ENCODE peak calls at places on chromosomes 12 and 14, in seven cellular contexts. G, J, B, N, O, X and D are unnamed samples.
A peak's percentile ranks its signal among the peaks of the same experiment; 100 is the strongest.

GRCh38 chr12:22038734-22039133 is 7.3 kb upstream of the CMAS start:
- DNase-seq in G (no peak), J (no peak), B (no peak), N (no peak), O (no peak), X (no peak), D (no peak)

GRCh38 chr14:93186461-93186860 is 1.3 kb downstream of the LYSET start:
- DNase-seq in G (no peak), J (no peak), B (no peak), N (peak; percentile 29), O (no peak), X (no peak), D (no peak)

GRCh38 chr12:38053655-38054464 is 262.7 kb upstream of the ALG10B start:
- DNase-seq in G (no peak), J (no peak), B (no peak), N (no peak), O (no peak), X (no peak), D (no peak)

GRCh38 chr14:37253905-37254304 is 56.2 kb downstream of the MIPOL1 start:
- DNase-seq in G (no peak), J (peak; percentile 16), B (no peak), N (peak; percentile 82), O (no peak), X (no peak), D (no peak)

GRCh38 chr12:7588703-7589329 is 76.9 kb downstream of the APOBEC1 start:
- DNase-seq in G (no peak), J (no peak), B (no peak), N (peak; percentile 62), O (no peak), X (peak; percentile 20), D (no peak)

GRCh38 chr14:98822917-98823316 is 449.1 kb downstream of the BCL11B start:
- DNase-seq in G (no peak), J (no peak), B (no peak), N (no peak), O (no peak), X (no peak), D (no peak)

GRCh38 chr12:57736743-57737466 is 1.6 kb downstream of the AGAP2 start:
- DNase-seq in G (no peak), J (no peak), B (no peak), N (no peak), O (no peak), X (no peak), D (no peak)

GRCh38 chr14:60839657-60840056 is 105.1 kb downstream of the MNAT1 start:
- DNase-seq in G (no peak), J (no peak), B (no peak), N (no peak), O (no peak), X (no peak), D (no peak)

GRCh38 chr12:4145990-4146859 is 127.3 kb upstream of the CCND2 start:
- DNase-seq in G (no peak), J (no peak), B (no peak), N (no peak), O (no peak), X (no peak), D (no peak)

GRCh38 chr14:91872517-91873470 is 5.5 kb upstream of the TC2N start:
- DNase-seq in G (no peak), J (peak; percentile 32), B (no peak), N (peak; percentile 84), O (no peak), X (no peak), D (no peak)

GRCh38 chr14:52222901-52223300 is 44.6 kb upstream of the PTGDR start:
- DNase-seq in G (no peak), J (no peak), B (no peak), N (no peak), O (no peak), X (peak; percentile 8), D (no peak)

GRCh38 chr12:116722245-116722644 is 15.6 kb downstream of the SPRING1 start:
- DNase-seq in G (no peak), J (no peak), B (no peak), N (no peak), O (no peak), X (no peak), D (no peak)

GRCh38 chr12:65199604-65200003 is 30.2 kb downstream of the LEMD3 start:
- DNase-seq in G (no peak), J (no peak), B (no peak), N (no peak), O (no peak), X (no peak), D (no peak)

GRCh38 chr12:71440393-71441349 is 1.1 kb downstream of the LGR5 start:
- DNase-seq in G (no peak), J (no peak), B (no peak), N (no peak), O (no peak), X (peak; percentile 14), D (peak; percentile 43)

GRCh38 chr12:130668286-130669204 is 47.6 kb downstream of the RIMBP2 start:
- DNase-seq in G (no peak), J (no peak), B (no peak), N (no peak), O (no peak), X (no peak), D (no peak)

GRCh38 chr14:75238728-75239455 is 39.7 kb upstream of the FOS start:
- DNase-seq in G (no peak), J (no peak), B (no peak), N (no peak), O (no peak), X (no peak), D (no peak)

GRCh38 chr12:131441638-131442336 is 269.1 kb upstream of the SFSWAP start:
- DNase-seq in G (no peak), J (no peak), B (no peak), N (no peak), O (no peak), X (no peak), D (no peak)

DNA sequence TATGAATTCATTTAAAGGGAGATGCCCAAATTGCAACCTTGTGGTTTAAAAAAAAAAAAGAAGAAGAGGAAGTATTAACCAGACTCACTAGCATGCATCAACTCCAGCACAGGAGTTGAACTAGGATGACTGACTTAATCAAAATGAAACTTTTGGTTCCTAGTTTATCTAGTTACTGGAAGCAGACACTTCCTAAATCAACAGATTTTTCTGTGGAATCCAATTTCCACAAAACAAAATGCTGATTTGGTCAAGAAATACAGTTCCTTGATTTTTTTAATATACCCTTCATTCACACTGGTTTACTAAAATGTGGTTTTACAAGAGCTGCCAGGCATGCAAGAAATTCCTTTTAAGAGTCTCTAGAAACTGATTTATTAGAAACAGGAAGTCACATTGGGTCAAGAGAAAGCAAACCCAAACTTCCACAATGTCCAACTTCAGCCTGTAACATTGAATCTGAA is 41.6 kb downstream of the ITPR2 start:
- DNase-seq in G (no peak), J (no peak), B (no peak), N (no peak), O (no peak), X (no peak), D (no peak)
- TF ChIP-seq CTCF in G (no peak), J (no peak), B (no peak), N (no peak), O (no peak), X (no peak), D (no peak)

GRCh38 chr14:21069388-21070082 is 569 bp upstream of the ARHGEF40 start:
- DNase-seq in G (no peak), J (no peak), B (no peak), N (no peak), O (no peak), X (peak; percentile 26), D (peak; percentile 52)
- TF ChIP-seq CTCF in G (no peak), J (no peak), B (no peak), N (no peak), O (no peak), X (no peak), D (no peak)

GRCh38 chr12:103632554-103633216 is 45.6 kb downstream of the STAB2 start:
- DNase-seq in G (no peak), J (no peak), B (peak; percentile 77), N (peak; percentile 64), O (peak; percentile 61), X (peak; percentile 94), D (peak; percentile 80)
- TF ChIP-seq CTCF in G (peak; percentile 69), J (peak; percentile 78), B (peak; percentile 85), N (peak; percentile 100), O (peak; percentile 89), X (peak; percentile 99), D (peak; percentile 85)

GRCh38 chr12:124829008-124829707 is 34.5 kb downstream of the SCARB1 start:
- DNase-seq in G (no peak), J (peak; percentile 36), B (no peak), N (no peak), O (peak; percentile 36), X (no peak), D (no peak)
- TF ChIP-seq CTCF in G (no peak), J (no peak), B (no peak), N (no peak), O (no peak), X (no peak), D (no peak)

GRCh38 chr12:125065021-125065752 is at the start of gene AACS:
- DNase-seq in G (peak; percentile 67), J (peak; percentile 13), B (peak; percentile 82), N (peak; percentile 75), O (no peak), X (peak; percentile 81), D (peak; percentile 91)
- TF ChIP-seq CTCF in G (no peak), J (no peak), B (no peak), N (peak; percentile 1), O (no peak), X (no peak), D (no peak)

GRCh38 chr14:95557291-95557690 is 22.4 kb downstream of the GLRX5 start:
- DNase-seq in G (no peak), J (no peak), B (no peak), N (no peak), O (no peak), X (no peak), D (no peak)
- TF ChIP-seq CTCF in G (no peak), J (no peak), B (no peak), N (no peak), O (no peak), X (no peak), D (no peak)

DNA sequence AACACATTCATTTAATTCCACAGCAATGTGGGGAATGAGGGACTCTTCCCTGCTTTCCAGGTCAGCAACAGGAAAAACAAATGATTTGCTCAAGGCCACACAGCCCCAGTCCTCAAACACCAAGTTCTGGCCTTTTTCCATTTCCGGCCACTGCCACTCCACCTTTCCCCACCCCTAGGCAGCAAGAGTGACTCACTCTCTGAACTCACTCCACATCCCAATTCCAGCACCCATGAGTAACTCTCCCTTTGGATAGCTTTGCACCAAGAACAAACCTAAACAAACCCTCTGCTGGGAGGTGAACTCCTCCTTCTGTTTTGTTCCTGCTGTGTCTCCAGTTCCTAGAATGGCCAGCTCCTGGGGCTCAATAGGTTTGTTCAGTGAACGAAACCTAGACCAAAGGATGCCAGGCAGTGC is 30.4 kb upstream of the PLEKHG6 start:
- DNase-seq in G (no peak), J (peak; percentile 79), B (no peak), N (peak; percentile 81), O (peak; percentile 78), X (no peak), D (no peak)
- TF ChIP-seq CTCF in G (no peak), J (peak; percentile 22), B (no peak), N (no peak), O (no peak), X (no peak), D (no peak)

DNA sequence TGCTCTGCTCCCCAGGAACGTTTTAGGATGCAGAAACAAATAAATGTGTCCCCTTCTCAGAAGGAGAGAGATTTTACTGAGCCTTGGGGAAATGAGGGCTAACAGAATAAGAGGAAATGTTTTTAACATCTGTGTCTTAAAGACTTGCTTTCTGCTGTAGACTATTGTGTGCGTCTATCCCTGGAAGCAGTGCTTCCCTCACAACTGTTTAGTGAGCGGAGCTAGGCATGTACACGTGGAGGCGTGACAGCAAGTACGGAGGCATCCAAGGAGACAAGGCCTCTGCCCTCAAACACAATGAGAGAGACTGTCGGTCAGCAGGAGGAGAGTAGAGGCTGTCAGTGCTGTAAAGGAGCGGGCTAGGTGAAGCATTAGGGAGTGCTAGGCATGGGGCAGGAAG is 54.4 kb downstream of the TECPR2 start:
- DNase-seq in G (no peak), J (no peak), B (no peak), N (no peak), O (no peak), X (no peak), D (no peak)
- TF ChIP-seq CTCF in G (no peak), J (no peak), B (no peak), N (no peak), O (no peak), X (no peak), D (no peak)